ENCODE peak calls at places on chromosomes 4 and X, in nine cellular contexts. M, F, J, W, R, A, H, K and B are unnamed samples.

GRCh38 chrX:3697701-3698279 is 15.7 kb downstream of the PRKX start:
- DNase-seq in M (no peak), F (no peak), J (no peak), W (no peak), R (no peak), A (peak), H (no peak), K (peak), B (no peak)

GRCh38 chr4:176270669-176271068 is 1.6 kb upstream of the ASB5 start:
- DNase-seq in M (no peak), F (no peak), J (no peak), W (peak), R (no peak), A (peak), H (no peak), K (no peak), B (peak)

GRCh38 chrX:47227334-47227583 is 5.5 kb upstream of the USP11 start:
- DNase-seq in M (no peak), F (no peak), J (no peak), W (no peak), R (no peak), A (no peak), H (no peak), K (peak), B (no peak)

GRCh38 chr4:4455199-4455865 is 68.4 kb downstream of the NSG1 start:
- DNase-seq in M (peak), F (no peak), J (no peak), W (no peak), R (no peak), A (peak), H (no peak), K (no peak), B (no peak)

GRCh38 chr4:114791976-114792375 is 193.4 kb downstream of the UGT8 start:
- DNase-seq in M (no peak), F (no peak), J (no peak), W (no peak), R (no peak), A (no peak), H (no peak), K (no peak), B (no peak)

GRCh38 chr4:55036405-55036804 is 89.0 kb downstream of the KDR start:
- DNase-seq in M (no peak), F (no peak), J (no peak), W (no peak), R (no peak), A (no peak), H (no peak), K (no peak), B (no peak)

GRCh38 chr4:163108614-163109013 is 58.1 kb downstream of the NAF1 start:
- DNase-seq in M (no peak), F (no peak), J (no peak), W (no peak), R (no peak), A (no peak), H (no peak), K (no peak), B (no peak)

GRCh38 chr4:134324179-134324578 is 122.6 kb upstream of the PABPC4L start:
- DNase-seq in M (no peak), F (no peak), J (no peak), W (no peak), R (no peak), A (no peak), H (no peak), K (no peak), B (no peak)

GRCh38 chr4:73090738-73091137 is 21.2 kb upstream of the COX18 start:
- DNase-seq in M (no peak), F (no peak), J (no peak), W (no peak), R (no peak), A (no peak), H (no peak), K (no peak), B (no peak)

GRCh38 chrX:46683023-46683422 is 75.9 kb downstream of the SLC9A7 start:
- DNase-seq in M (peak), F (no peak), J (no peak), W (no peak), R (peak), A (peak), H (no peak), K (no peak), B (no peak)

GRCh38 chr4:85147481-85148076 is 181.1 kb upstream of the WDFY3 start:
- DNase-seq in M (peak), F (no peak), J (peak), W (peak), R (peak), A (peak), H (peak), K (no peak), B (no peak)

GRCh38 chr4:118585015-118585414 is 100.2 kb upstream of the METTL14 start:
- DNase-seq in M (peak), F (no peak), J (no peak), W (no peak), R (no peak), A (no peak), H (peak), K (no peak), B (no peak)

GRCh38 chr4:99043346-99043745 is 45.2 kb downstream of the ADH5 start:
- DNase-seq in M (peak), F (no peak), J (no peak), W (no peak), R (no peak), A (no peak), H (no peak), K (no peak), B (no peak)

GRCh38 chr4:54082168-54082567 is 17.8 kb upstream of the CHIC2 start:
- DNase-seq in M (no peak), F (no peak), J (no peak), W (peak), R (peak), A (peak), H (no peak), K (no peak), B (no peak)

GRCh38 chr4:66837496-66837895 is 707.8 kb downstream of the CENPC start:
- DNase-seq in M (no peak), F (no peak), J (no peak), W (no peak), R (no peak), A (no peak), H (no peak), K (no peak), B (no peak)

GRCh38 chrX:118350221-118350620 is 4.3 kb downstream of the WDR44 start:
- DNase-seq in M (no peak), F (peak), J (no peak), W (no peak), R (no peak), A (peak), H (no peak), K (no peak), B (no peak)

GRCh38 chr4:90254357-90254756 is 127.2 kb downstream of the CCSER1 start:
- DNase-seq in M (no peak), F (no peak), J (no peak), W (no peak), R (no peak), A (no peak), H (no peak), K (no peak), B (no peak)

GRCh38 chr4:74374561-74375327 is 9.8 kb downstream of the EREG start:
- DNase-seq in M (no peak), F (no peak), J (no peak), W (peak), R (no peak), A (peak), H (peak), K (no peak), B (peak)

GRCh38 chr4:28518781-28519180 is 1658.1 kb downstream of the STIM2 start:
- DNase-seq in M (no peak), F (no peak), J (no peak), W (peak), R (no peak), A (peak), H (no peak), K (no peak), B (no peak)

GRCh38 chr4:41216294-41217019 is 2.1 kb upstream of the APBB2 start:
- DNase-seq in M (peak), F (no peak), J (peak), W (peak), R (peak), A (peak), H (peak), K (peak), B (peak)

GRCh38 chr4:146243883-146244277 is 29.5 kb downstream of the REELD1 start:
- DNase-seq in M (no peak), F (no peak), J (no peak), W (no peak), R (no peak), A (no peak), H (no peak), K (no peak), B (no peak)

GRCh38 chr4:38757945-38758344 is 24.8 kb downstream of the TLR10 start:
- DNase-seq in M (peak), F (no peak), J (peak), W (no peak), R (peak), A (no peak), H (peak), K (no peak), B (no peak)

GRCh38 chr4:150152764-150153163 is 74.5 kb downstream of the DCLK2 start:
- DNase-seq in M (no peak), F (no peak), J (no peak), W (peak), R (no peak), A (peak), H (no peak), K (no peak), B (no peak)

GRCh38 chrX:86946569-86946968 is 571.0 kb upstream of the KLHL4 start:
- DNase-seq in M (peak), F (peak), J (no peak), W (no peak), R (peak), A (no peak), H (peak), K (no peak), B (no peak)

GRCh38 chr4:173211222-173211621 is 42.6 kb downstream of the GALNT7 start:
- DNase-seq in M (no peak), F (no peak), J (no peak), W (no peak), R (no peak), A (no peak), H (no peak), K (no peak), B (no peak)

GRCh38 chr4:11471613-11472012 is 42.9 kb upstream of the HS3ST1 start:
- DNase-seq in M (no peak), F (peak), J (no peak), W (no peak), R (no peak), A (no peak), H (peak), K (no peak), B (no peak)

GRCh38 chr4:110620352-110621327 is 2.2 kb downstream of the PITX2 start:
- DNase-seq in M (peak), F (no peak), J (no peak), W (peak), R (no peak), A (no peak), H (peak), K (peak), B (no peak)

GRCh38 chr4:1976416-1977352 is 32.1 kb downstream of the NELFA start:
- DNase-seq in M (no peak), F (no peak), J (no peak), W (no peak), R (no peak), A (no peak), H (no peak), K (peak), B (no peak)

GRCh38 chr4:132564920-132565319 is 584.2 kb upstream of the PCDH10 start:
- DNase-seq in M (peak), F (no peak), J (no peak), W (no peak), R (peak), A (no peak), H (no peak), K (no peak), B (no peak)

GRCh38 chr4:146634825-146635224 is 3.9 kb upstream of the POU4F2 start:
- DNase-seq in M (no peak), F (no peak), J (no peak), W (no peak), R (no peak), A (no peak), H (no peak), K (no peak), B (no peak)

GRCh38 chr4:184506527-184507121 is 32.3 kb upstream of the IRF2 start:
- DNase-seq in M (peak), F (no peak), J (no peak), W (no peak), R (peak), A (no peak), H (peak), K (no peak), B (no peak)

GRCh38 chrX:154430504-154430903 is 2.0 kb downstream of the ATP6AP1 start:
- DNase-seq in M (no peak), F (peak), J (no peak), W (no peak), R (no peak), A (no peak), H (no peak), K (no peak), B (no peak)

GRCh38 chrX:20144491-20144890 is 2.9 kb upstream of the EIF1AX start:
- DNase-seq in M (peak), F (no peak), J (no peak), W (peak), R (no peak), A (peak), H (peak), K (no peak), B (no peak)

GRCh38 chr4:106854970-106855369 is 181.1 kb downstream of the DKK2 start:
- DNase-seq in M (no peak), F (no peak), J (no peak), W (no peak), R (no peak), A (no peak), H (no peak), K (no peak), B (no peak)